ENCODE peak calls at places on chromosomes 4 and X, in four cellular contexts. Y, F, J and Q are unnamed samples.
A peak's percentile ranks its signal among the peaks of the same experiment; 100 is the strongest.

GRCh38 chr4:8334786-8335460 is 65.4 kb downstream of the HTRA3 start:
- DNase-seq in Y (no peak), F (no peak), J (no peak), Q (no peak)

GRCh38 chrX:136750364-136750763 is 30.4 kb downstream of the ARHGEF6 start:
- DNase-seq in Y (no peak), F (peak; percentile 18), J (no peak), Q (no peak)

GRCh38 chrX:16664059-16664458 is 14.1 kb downstream of the S100G start:
- DNase-seq in Y (no peak), F (no peak), J (no peak), Q (no peak)

GRCh38 chr4:12050357-12050756 is 621.7 kb upstream of the HS3ST1 start:
- DNase-seq in Y (no peak), F (no peak), J (no peak), Q (peak; percentile 23)

GRCh38 chr4:4490816-4491215 is 51.0 kb downstream of the STX18 start:
- DNase-seq in Y (no peak), F (no peak), J (no peak), Q (no peak)

GRCh38 chrX:45070116-45071007 is 130.3 kb downstream of the DIPK2B start:
- DNase-seq in Y (peak; percentile 36), F (peak; percentile 58), J (peak; percentile 45), Q (no peak)

GRCh38 chr4:126405369-126405982 is 1090.7 kb downstream of the FAT4 start:
- DNase-seq in Y (no peak), F (no peak), J (no peak), Q (no peak)

GRCh38 chrX:23374291-23374690 is 39.6 kb downstream of the PTCHD1 start:
- DNase-seq in Y (no peak), F (no peak), J (no peak), Q (no peak)

GRCh38 chr4:88967883-88968316 is 89.1 kb downstream of the FAM13A start:
- DNase-seq in Y (no peak), F (no peak), J (no peak), Q (no peak)

GRCh38 chr4:127809173-127809800 is 27.2 kb downstream of the HSPA4L start:
- DNase-seq in Y (no peak), F (peak; percentile 11), J (no peak), Q (no peak)

GRCh38 chrX:29535212-29536162 is 679.9 kb upstream of the MAGEB2 start:
- DNase-seq in Y (no peak), F (no peak), J (no peak), Q (no peak)

GRCh38 chr4:126701756-126702155 is 931.0 kb upstream of the INTU start:
- DNase-seq in Y (no peak), F (no peak), J (no peak), Q (no peak)

GRCh38 chr4:14770025-14770424 is 232.3 kb upstream of the CPEB2 start:
- DNase-seq in Y (no peak), F (no peak), J (no peak), Q (no peak)

GRCh38 chr4:164536829-164537228 is 217.1 kb upstream of the SMIM31 start:
- DNase-seq in Y (no peak), F (no peak), J (no peak), Q (no peak)

GRCh38 chr4:122796801-122797404 is 29.7 kb upstream of the FGF2 start:
- DNase-seq in Y (no peak), F (peak; percentile 62), J (no peak), Q (peak; percentile 63)

GRCh38 chr4:150140774-150141400 is 62.6 kb downstream of the DCLK2 start:
- DNase-seq in Y (no peak), F (no peak), J (no peak), Q (no peak)
- TF ChIP-seq MAX in Y (no peak), F (no peak), J (no peak), Q (no peak)

GRCh38 chr4:182346250-182346649 is 103.0 kb downstream of the TENM3 start:
- DNase-seq in Y (no peak), F (no peak), J (no peak), Q (no peak)
- TF ChIP-seq USF1 in Y (no peak), F (no peak), J (no peak), Q (no peak)

GRCh38 chr4:144594471-144594986 is 51.4 kb upstream of the HHIP start:
- DNase-seq in Y (no peak), F (no peak), J (no peak), Q (no peak)
- TF ChIP-seq MAX in Y (no peak), F (no peak), J (no peak), Q (no peak)

GRCh38 chrX:34875204-34875603 is 67.4 kb upstream of the FAM47B start:
- DNase-seq in Y (no peak), F (no peak), J (no peak), Q (no peak)
- TF ChIP-seq USF1 in Y (no peak), F (no peak), J (no peak), Q (no peak)

GRCh38 chr4:95142877-95143412 is 385.2 kb downstream of the BMPR1B start:
- DNase-seq in Y (no peak), F (no peak), J (no peak), Q (no peak)
- TF ChIP-seq MAX in Y (no peak), F (no peak), J (no peak), Q (no peak)

GRCh38 chrX:35101901-35102300 is 159.3 kb downstream of the FAM47B start:
- DNase-seq in Y (no peak), F (no peak), J (no peak), Q (no peak)

DNA sequence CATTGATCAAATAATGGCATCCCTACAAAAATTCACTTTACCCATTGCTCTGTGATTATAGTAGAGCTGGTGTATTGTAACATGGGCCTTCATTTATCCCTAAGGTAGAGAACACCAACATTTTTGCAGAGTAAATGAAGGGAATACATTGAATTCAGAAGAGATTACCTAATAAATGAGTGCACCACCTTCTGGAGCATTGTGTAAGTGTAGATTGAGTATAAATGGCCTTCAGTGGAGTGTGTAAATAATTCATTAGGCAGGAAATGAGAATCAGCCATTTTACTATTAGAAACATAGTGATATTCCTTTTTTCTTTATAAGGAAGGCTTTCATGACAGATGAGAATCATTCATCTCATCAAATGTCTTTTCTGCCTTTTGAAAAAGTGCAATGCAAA is 155.8 kb downstream of the FAM47B start:
- DNase-seq in Y (no peak), F (no peak), J (no peak), Q (no peak)
- TF ChIP-seq USF1 in Y (no peak), F (no peak), J (no peak), Q (no peak)

GRCh38 chr4:25845841-25846653 is 16.7 kb downstream of the SEL1L3 start:
- DNase-seq in Y (no peak), F (no peak), J (no peak), Q (no peak)

GRCh38 chr4:25843340-25844097 is 19.3 kb downstream of the SEL1L3 start:
- DNase-seq in Y (no peak), F (peak; percentile 30), J (no peak), Q (no peak)

GRCh38 chr4:25839687-25840086 is 23.1 kb downstream of the SEL1L3 start:
- DNase-seq in Y (no peak), F (no peak), J (no peak), Q (no peak)

GRCh38 chr4:25844957-25845712 is 17.7 kb downstream of the SEL1L3 start:
- DNase-seq in Y (no peak), F (no peak), J (no peak), Q (no peak)

DNA sequence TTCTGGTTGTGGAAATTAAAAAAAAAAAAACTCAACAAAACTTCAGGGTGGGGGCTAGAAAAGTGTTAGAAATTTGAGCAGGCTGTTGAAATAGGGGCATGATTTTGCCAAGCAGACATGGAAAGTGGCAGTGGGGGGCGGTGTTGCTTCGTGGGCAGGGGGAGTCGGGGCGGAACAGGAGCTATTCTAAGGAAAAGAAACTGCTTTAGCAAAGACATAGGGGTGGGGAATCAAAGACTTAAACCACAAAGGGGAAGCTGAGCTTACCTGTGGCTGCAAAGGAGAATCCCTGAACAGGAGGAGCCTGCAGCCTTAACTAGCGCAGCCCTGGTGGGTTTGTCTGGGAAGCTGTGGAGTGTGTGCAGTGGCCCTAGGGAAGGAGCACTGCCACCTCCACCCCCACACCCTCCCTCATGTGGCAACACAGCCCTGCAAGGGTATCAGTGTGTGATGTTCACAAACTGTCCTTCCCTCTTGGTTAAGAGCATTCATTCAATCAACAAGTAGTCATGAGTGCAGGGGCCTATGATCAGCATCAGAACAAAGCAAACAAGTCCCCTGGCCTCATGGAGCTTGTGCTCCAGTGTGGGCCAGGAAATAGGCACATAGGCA is 20.5 kb downstream of the SEL1L3 start:
- DNase-seq in Y (no peak), F (no peak), J (peak; percentile 21), Q (peak; percentile 55)
- TF ChIP-seq MAX in Y (no peak), F (no peak), J (no peak), Q (no peak)

GRCh38 chr4:185772391-185773093 is 39.5 kb downstream of the SORBS2 start:
- DNase-seq in Y (no peak), F (no peak), J (peak; percentile 9), Q (no peak)

GRCh38 chr4:185773419-185773818 is 38.6 kb downstream of the SORBS2 start:
- DNase-seq in Y (no peak), F (no peak), J (no peak), Q (no peak)

GRCh38 chr4:185774076-185774731 is 37.8 kb downstream of the SORBS2 start:
- DNase-seq in Y (no peak), F (no peak), J (peak; percentile 11), Q (no peak)

GRCh38 chr4:185774815-185775684 is 36.9 kb downstream of the SORBS2 start:
- DNase-seq in Y (no peak), F (no peak), J (no peak), Q (no peak)

GRCh38 chr4:185771696-185772390 is 40.2 kb downstream of the SORBS2 start:
- DNase-seq in Y (no peak), F (no peak), J (no peak), Q (no peak)
- TF ChIP-seq USF1 in Y (no peak), F (no peak), J (no peak), Q (no peak)

GRCh38 chr4:16195209-16195608 is 31.1 kb downstream of the TAPT1 start:
- DNase-seq in Y (no peak), F (no peak), J (no peak), Q (no peak)

GRCh38 chr4:16198271-16198670 is 28.0 kb downstream of the TAPT1 start:
- DNase-seq in Y (no peak), F (no peak), J (no peak), Q (no peak)

GRCh38 chr4:16199132-16199531 is 27.1 kb downstream of the TAPT1 start:
- DNase-seq in Y (peak; percentile 34), F (no peak), J (no peak), Q (no peak)

GRCh38 chr4:16197842-16198241 is 28.4 kb downstream of the TAPT1 start:
- DNase-seq in Y (no peak), F (no peak), J (no peak), Q (no peak)

GRCh38 chr4:16196482-16197393 is 29.5 kb downstream of the TAPT1 start:
- DNase-seq in Y (no peak), F (no peak), J (peak; percentile 21), Q (no peak)
- TF ChIP-seq MAX in Y (no peak), F (no peak), J (no peak), Q (no peak)

DNA sequence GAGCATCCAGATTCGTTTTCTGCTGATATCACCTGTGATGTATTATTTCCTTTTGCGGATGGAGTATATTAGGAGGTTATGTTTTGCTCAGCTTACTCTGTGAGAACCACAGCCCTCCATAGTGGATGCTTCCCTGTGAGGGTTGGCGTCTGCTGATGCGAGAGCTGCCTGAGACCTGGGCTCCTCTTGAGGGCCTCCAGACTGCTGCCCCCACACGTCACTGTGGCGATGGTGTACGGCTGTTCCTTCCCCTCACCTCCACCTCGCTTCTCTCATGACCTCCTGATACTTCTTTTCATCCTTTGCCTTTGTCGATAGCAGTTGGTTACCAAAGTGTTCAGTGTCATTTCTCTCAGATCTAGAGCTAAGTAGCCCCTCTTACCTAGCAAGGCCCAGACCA is 71.7 kb downstream of the TNIP2 start:
- DNase-seq in Y (no peak), F (no peak), J (no peak), Q (no peak)
- TF ChIP-seq USF1 in Y (no peak), F (no peak), J (no peak), Q (no peak)